ENCODE peak calls at places on chromosomes 3 and 15, in four cellular contexts. I is fibroblast of lung, E is testis, J is OCI-LY7. A is an unnamed sample. For H3K4me1, the result is how much of the 10 kb centered on the place peaks cover.

GRCh38 chr3:187586226-187586625 is 84.0 kb downstream of the SST start:
- DNase-seq in I (no peak), E (no peak), J (no peak), A (no peak)

GRCh38 chr3:50486219-50486888 is 17.1 kb downstream of the CACNA2D2 start:
- DNase-seq in I (no peak), E (no peak), J (no peak), A (no peak)

GRCh38 chr3:197167546-197167945 is 130.9 kb downstream of the DLG1 start:
- DNase-seq in I (no peak), E (no peak), J (no peak), A (no peak)

GRCh38 chr3:197490098-197490497 is 65.7 kb downstream of the BDH1 start:
- DNase-seq in I (peak), E (no peak), J (no peak), A (peak)

GRCh38 chr15:83786336-83786735 is 132.4 kb downstream of the ADAMTSL3 start:
- DNase-seq in I (no peak), E (no peak), J (no peak), A (no peak)

GRCh38 chr15:63715818-63716217 is 117.9 kb downstream of the HERC1 start:
- DNase-seq in I (no peak), E (no peak), J (no peak), A (peak)

GRCh38 chr3:24562874-24563273 is 68.2 kb upstream of the THRB start:
- DNase-seq in I (no peak), E (no peak), J (no peak), A (no peak)

GRCh38 chr15:70559223-70559823 is 204.0 kb downstream of the UACA start:
- DNase-seq in I (peak), E (peak), J (peak), A (peak)

GRCh38 chr15:82803793-82804574 is 1.9 kb downstream of the FSD2 start:
- DNase-seq in I (no peak), E (no peak), J (no peak), A (no peak)

GRCh38 chr3:34842706-34843478 is 796.4 kb upstream of the ARPP21 start:
- DNase-seq in I (no peak), E (no peak), J (no peak), A (no peak)

GRCh38 chr15:28265334-28266019 is 56.5 kb downstream of the HERC2 start:
- DNase-seq in I (no peak), E (no peak), J (no peak), A (no peak)

GRCh38 chr15:81336568-81336967 is 12.6 kb upstream of the STARD5 start:
- DNase-seq in I (peak), E (no peak), J (peak), A (no peak)

GRCh38 chr3:60131607-60132006 is 1081.8 kb upstream of the CFAP20DC start:
- DNase-seq in I (no peak), E (no peak), J (no peak), A (no peak)

GRCh38 chr3:132289311-132289710 is 27.9 kb upstream of the ACP3 start:
- DNase-seq in I (peak), E (no peak), J (no peak), A (no peak)

GRCh38 chr3:150227839-150228238 is 180.3 kb upstream of the TSC22D2 start:
- DNase-seq in I (peak), E (peak), J (peak), A (peak)

GRCh38 chr3:194851254-194851653 is 165.6 kb downstream of the FAM43A start:
- DNase-seq in I (no peak), E (no peak), J (no peak), A (peak)

GRCh38 chr3:114252954-114253353 is 15.6 kb upstream of the ZNF80 start:
- DNase-seq in I (no peak), E (no peak), J (no peak), A (no peak)

GRCh38 chr3:47857151-47857550 is 54.2 kb downstream of the DHX30 start:
- DNase-seq in I (no peak), E (no peak), J (no peak), A (no peak)

GRCh38 chr3:125116311-125117069 is 60.7 kb upstream of the HEG1 start:
- DNase-seq in I (peak), E (peak), J (no peak), A (peak)

GRCh38 chr15:65833501-65834220 is 35.6 kb upstream of the RAB11A start:
- DNase-seq in I (no peak), E (no peak), J (no peak), A (peak)

GRCh38 chr3:27960133-27960532 is 238.0 kb upstream of the EOMES start:
- DNase-seq in I (peak), E (no peak), J (no peak), A (no peak)

GRCh38 chr15:85404156-85404921 is 23.9 kb downstream of the AKAP13 start:
- DNase-seq in I (no peak), E (no peak), J (peak), A (no peak)
- H3K27ac ChIP-seq in I (no peak), E (no peak), J (peak), A (peak)

GRCh38 chr3:100032262-100032661 is 82.0 kb downstream of the FILIP1L start:
- DNase-seq in I (peak), E (no peak), J (no peak), A (no peak)

GRCh38 chr3:100030914-100031313 is 83.4 kb downstream of the FILIP1L start:
- DNase-seq in I (no peak), E (no peak), J (no peak), A (no peak)

GRCh38 chr3:100029689-100030088 is 84.6 kb downstream of the FILIP1L start:
- DNase-seq in I (no peak), E (no peak), J (no peak), A (no peak)

GRCh38 chr3:100029052-100029451 is 85.2 kb downstream of the FILIP1L start:
- DNase-seq in I (no peak), E (no peak), J (no peak), A (no peak)

GRCh38 chr3:100030346-100030745 is 84.0 kb downstream of the FILIP1L start:
- DNase-seq in I (no peak), E (no peak), J (no peak), A (peak)
- H3K4me1 ChIP-seq in I (under half), E (under half), J (under half), A (under half)

DNA sequence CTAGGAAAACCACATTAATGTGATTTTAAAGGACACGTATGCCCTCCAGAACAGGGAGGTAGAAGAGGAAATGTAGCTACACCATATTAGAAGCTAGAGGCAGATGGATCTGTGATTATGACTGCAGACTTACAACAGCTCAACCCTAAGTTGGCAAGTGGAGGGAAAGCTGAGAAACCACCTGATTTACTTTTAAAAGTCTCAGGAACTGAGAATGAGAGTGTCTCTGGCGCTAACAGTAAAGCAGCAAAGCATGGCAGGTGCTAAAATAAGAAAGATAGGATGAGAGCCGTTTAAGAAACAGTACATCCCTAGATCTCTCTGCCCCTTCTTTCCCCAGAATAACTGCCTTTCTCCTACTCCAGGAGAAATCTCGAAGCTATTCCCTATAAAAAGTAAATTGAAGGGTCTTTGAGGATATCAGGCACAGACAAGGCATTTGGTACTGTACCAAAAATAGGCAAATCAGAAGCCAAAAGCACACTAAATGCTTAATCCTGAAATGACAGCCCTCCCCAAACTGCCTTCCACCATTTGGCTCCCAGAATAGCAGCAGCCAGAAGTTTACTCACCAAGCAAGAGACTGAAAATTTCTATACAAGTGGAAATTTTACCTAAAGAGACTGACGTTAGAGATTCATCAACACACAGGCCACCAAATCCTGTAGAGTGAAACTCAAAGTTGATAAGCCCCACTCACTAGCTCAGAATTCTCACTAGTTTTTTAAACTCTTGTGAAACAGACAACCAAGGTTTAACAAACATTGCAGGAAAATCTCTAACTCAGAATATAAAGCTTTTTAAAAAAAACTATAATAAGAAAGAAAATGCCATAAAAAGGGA is 34.3 kb upstream of the PARP14 start:
- DNase-seq in I (peak), E (no peak), J (peak), A (no peak)
- H3K27ac ChIP-seq in I (no peak), E (no peak), J (peak), A (no peak)

DNA sequence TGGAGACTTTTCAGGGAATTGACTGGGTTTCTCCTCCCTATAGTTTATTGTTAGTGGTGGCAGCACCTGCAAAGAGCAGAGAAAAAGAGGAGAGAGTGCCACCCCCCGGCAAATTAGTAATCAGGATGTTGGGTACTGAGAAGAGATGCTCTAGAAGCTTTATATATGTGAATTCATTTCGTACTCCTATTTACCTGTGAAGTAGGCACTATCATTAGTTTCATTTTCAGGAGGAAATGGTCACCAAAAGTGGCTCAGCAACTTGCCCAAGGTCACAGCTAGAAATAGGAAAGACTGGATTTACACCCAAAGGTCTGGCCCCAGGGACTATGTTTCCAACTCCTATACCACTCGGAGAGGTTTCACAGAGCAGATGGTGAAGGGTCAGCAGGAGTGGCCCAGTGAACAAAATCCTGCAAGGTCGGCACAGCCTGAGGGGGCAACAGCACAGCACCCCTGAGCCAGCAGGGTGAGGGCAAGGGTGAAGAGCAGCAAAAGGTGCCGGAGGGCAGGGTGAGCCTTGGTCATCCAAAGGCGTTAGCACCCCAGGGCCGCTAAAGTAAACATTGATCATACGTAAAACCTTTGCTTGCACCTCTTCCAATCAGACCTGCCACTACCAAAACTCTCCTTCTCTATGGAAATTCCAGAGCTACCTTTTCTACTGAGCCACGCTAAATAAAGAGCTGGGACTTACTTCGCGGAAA is 23.6 kb downstream of the VGLL4 start:
- DNase-seq in I (no peak), E (no peak), J (no peak), A (no peak)
- H3K4me1 ChIP-seq in I (under half), E (under half), J (under half), A (under half)

GRCh38 chr3:170713648-170714047 is 127.8 kb upstream of the SLC7A14 start:
- DNase-seq in I (no peak), E (no peak), J (no peak), A (no peak)

GRCh38 chr3:170714151-170714550 is 128.3 kb upstream of the SLC7A14 start:
- DNase-seq in I (peak), E (no peak), J (no peak), A (no peak)

GRCh38 chr3:170712798-170713197 is 126.9 kb upstream of the SLC7A14 start:
- DNase-seq in I (no peak), E (no peak), J (no peak), A (no peak)

GRCh38 chr3:170711786-170712185 is 125.9 kb upstream of the SLC7A14 start:
- DNase-seq in I (no peak), E (no peak), J (no peak), A (no peak)

GRCh38 chr3:170712336-170712735 is 126.5 kb upstream of the SLC7A14 start:
- DNase-seq in I (no peak), E (no peak), J (no peak), A (no peak)
- H3K27ac ChIP-seq in I (peak), E (no peak), J (no peak), A (no peak)

GRCh38 chr3:69244036-69244435 is 121.6 kb upstream of the LMOD3 start:
- DNase-seq in I (no peak), E (no peak), J (no peak), A (no peak)
- H3K4me1 ChIP-seq in I (under half), E (under half), J (under half), A (under half)

GRCh38 chr15:49242820-49243219 is 72.8 kb downstream of the GALK2 start:
- DNase-seq in I (peak), E (peak), J (no peak), A (no peak)

GRCh38 chr15:49235446-49236207 is 65.6 kb downstream of the GALK2 start:
- DNase-seq in I (peak), E (peak), J (peak), A (peak)

GRCh38 chr15:49239105-49239504 is 69.1 kb downstream of the GALK2 start:
- DNase-seq in I (no peak), E (no peak), J (no peak), A (no peak)

GRCh38 chr15:49236869-49237268 is 66.8 kb downstream of the GALK2 start:
- DNase-seq in I (no peak), E (no peak), J (no peak), A (no peak)

DNA sequence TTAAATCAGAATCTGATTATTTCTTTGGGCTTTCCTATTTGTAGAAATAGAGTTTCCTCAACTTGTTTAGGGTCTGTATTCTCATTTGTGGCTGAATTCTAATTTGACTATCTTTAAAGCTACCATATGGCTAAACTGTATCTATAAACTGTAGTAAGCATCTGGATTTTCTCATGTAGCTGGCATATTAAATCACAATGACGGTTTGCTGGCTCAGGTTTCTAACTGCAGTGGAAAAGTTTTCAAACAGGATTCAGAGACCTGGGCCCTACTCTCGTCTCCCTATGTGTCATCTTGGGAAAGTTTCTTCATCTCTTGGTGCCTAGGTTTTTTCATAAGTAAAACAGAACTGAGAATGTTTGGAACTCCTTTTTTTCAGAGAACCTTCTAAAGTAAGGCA is 68.3 kb downstream of the GALK2 start:
- DNase-seq in I (peak), E (no peak), J (no peak), A (no peak)
- H3K27ac ChIP-seq in I (peak), E (no peak), J (no peak), A (no peak)

DNA sequence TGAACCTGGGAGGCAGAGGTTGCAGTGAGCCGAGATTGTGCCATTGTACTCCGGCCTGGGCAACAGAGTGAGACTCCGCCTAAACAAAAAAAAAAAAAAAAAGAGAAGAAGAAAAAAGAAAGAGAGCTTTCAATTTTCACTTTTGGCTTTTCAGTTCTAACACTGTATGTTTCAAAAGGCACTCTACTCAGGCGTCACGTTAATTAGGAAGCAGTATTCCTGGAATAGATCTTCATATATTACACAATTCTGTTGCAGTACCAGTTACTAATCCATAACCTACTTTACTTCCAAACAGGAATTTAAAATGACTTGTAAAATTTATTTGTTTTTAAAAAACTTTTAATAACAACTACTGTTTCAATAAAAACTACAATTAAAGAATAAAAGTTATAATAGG is 131.7 kb upstream of the PLXND1 start:
- DNase-seq in I (no peak), E (no peak), J (no peak), A (no peak)
- H3K4me1 ChIP-seq in I (under half), E (under half), J (under half), A (under half)